ENCODE peak calls at places on chromosome 22, in eight cellular contexts. One of them, this sample, is unnamed.
A peak's percentile ranks its signal among the peaks of the same experiment; 100 is the strongest.

GRCh38 chr22:45742866-45743450 is 71.3 kb downstream of the ATXN10 start:
- DNase-seq in NB4: peak; percentile 90
- DNase-seq in AG09309: peak; percentile 33
- DNase-seq in GM23248: peak; percentile 63
- DNase-seq in fibroblast of mammary gland: peak; percentile 77
- DNase-seq in AG10803: peak; percentile 76
- DNase-seq in coronary artery: no peak
- DNase-seq in astrocyte of the spinal cord: peak; percentile 50
- DNase-seq in this sample: peak; percentile 22

GRCh38 chr22:48923165-48923875 is 904.4 kb downstream of the BRD1 start:
- DNase-seq in NB4: no peak
- DNase-seq in AG09309: no peak
- DNase-seq in GM23248: no peak
- DNase-seq in fibroblast of mammary gland: no peak
- DNase-seq in AG10803: no peak
- DNase-seq in coronary artery: no peak
- DNase-seq in astrocyte of the spinal cord: no peak
- DNase-seq in this sample: no peak

GRCh38 chr22:46979506-46979905 is 217.1 kb downstream of the TBC1D22A start:
- DNase-seq in NB4: no peak
- DNase-seq in AG09309: no peak
- DNase-seq in GM23248: no peak
- DNase-seq in fibroblast of mammary gland: no peak
- DNase-seq in AG10803: no peak
- DNase-seq in coronary artery: no peak
- DNase-seq in astrocyte of the spinal cord: no peak
- DNase-seq in this sample: no peak

GRCh38 chr22:48870436-48870835 is 957.2 kb downstream of the BRD1 start:
- DNase-seq in NB4: no peak
- DNase-seq in AG09309: no peak
- DNase-seq in GM23248: no peak
- DNase-seq in fibroblast of mammary gland: no peak
- DNase-seq in AG10803: no peak
- DNase-seq in coronary artery: no peak
- DNase-seq in astrocyte of the spinal cord: no peak
- DNase-seq in this sample: no peak

GRCh38 chr22:38935023-38935422 is 22.4 kb upstream of the APOBEC3A start:
- DNase-seq in NB4: no peak
- DNase-seq in AG09309: no peak
- DNase-seq in GM23248: no peak
- DNase-seq in fibroblast of mammary gland: no peak
- DNase-seq in AG10803: no peak
- DNase-seq in coronary artery: no peak
- DNase-seq in astrocyte of the spinal cord: no peak
- DNase-seq in this sample: no peak

GRCh38 chr22:42878561-42879305 is 21.7 kb upstream of the ARFGAP3 start:
- DNase-seq in NB4: no peak
- DNase-seq in AG09309: no peak
- DNase-seq in GM23248: no peak
- DNase-seq in fibroblast of mammary gland: no peak
- DNase-seq in AG10803: no peak
- DNase-seq in coronary artery: no peak
- DNase-seq in astrocyte of the spinal cord: no peak
- DNase-seq in this sample: no peak

GRCh38 chr22:28015056-28015445 is 96.0 kb upstream of the PITPNB start:
- DNase-seq in NB4: no peak
- DNase-seq in AG09309: no peak
- DNase-seq in GM23248: no peak
- DNase-seq in fibroblast of mammary gland: no peak
- DNase-seq in AG10803: no peak
- DNase-seq in coronary artery: no peak
- DNase-seq in astrocyte of the spinal cord: no peak
- DNase-seq in this sample: no peak

GRCh38 chr22:47071812-47072641 is 309.6 kb downstream of the TBC1D22A start:
- DNase-seq in NB4: no peak
- DNase-seq in AG09309: no peak
- DNase-seq in GM23248: no peak
- DNase-seq in fibroblast of mammary gland: no peak
- DNase-seq in AG10803: no peak
- DNase-seq in coronary artery: no peak
- DNase-seq in astrocyte of the spinal cord: no peak
- DNase-seq in this sample: no peak

GRCh38 chr22:45127866-45128265 is 35.9 kb upstream of the NUP50 start:
- DNase-seq in NB4: no peak
- DNase-seq in AG09309: no peak
- DNase-seq in GM23248: peak; percentile 80
- DNase-seq in fibroblast of mammary gland: peak; percentile 41
- DNase-seq in AG10803: peak; percentile 72
- DNase-seq in coronary artery: no peak
- DNase-seq in astrocyte of the spinal cord: peak; percentile 48
- DNase-seq in this sample: no peak

GRCh38 chr22:42316988-42317387 is 46.5 kb upstream of the TCF20 start:
- DNase-seq in NB4: peak; percentile 41
- DNase-seq in AG09309: peak; percentile 4
- DNase-seq in GM23248: peak; percentile 80
- DNase-seq in fibroblast of mammary gland: peak; percentile 32
- DNase-seq in AG10803: peak; percentile 44
- DNase-seq in coronary artery: no peak
- DNase-seq in astrocyte of the spinal cord: peak; percentile 46
- DNase-seq in this sample: peak; percentile 59

GRCh38 chr22:49887074-49887471 is 31.2 kb downstream of the ALG12 start:
- DNase-seq in NB4: no peak
- DNase-seq in AG09309: no peak
- DNase-seq in GM23248: no peak
- DNase-seq in fibroblast of mammary gland: no peak
- DNase-seq in AG10803: no peak
- DNase-seq in coronary artery: no peak
- DNase-seq in astrocyte of the spinal cord: no peak
- DNase-seq in this sample: no peak

GRCh38 chr22:49179175-49179574 is 648.5 kb downstream of the BRD1 start:
- DNase-seq in NB4: no peak
- DNase-seq in AG09309: no peak
- DNase-seq in GM23248: no peak
- DNase-seq in fibroblast of mammary gland: no peak
- DNase-seq in AG10803: no peak
- DNase-seq in coronary artery: no peak
- DNase-seq in astrocyte of the spinal cord: no peak
- DNase-seq in this sample: no peak

GRCh38 chr22:45263790-45264269 is 20.9 kb upstream of the UPK3A start:
- DNase-seq in NB4: peak; percentile 86
- DNase-seq in AG09309: peak; percentile 61
- DNase-seq in GM23248: peak; percentile 94
- DNase-seq in fibroblast of mammary gland: peak; percentile 78
- DNase-seq in AG10803: peak; percentile 87
- DNase-seq in coronary artery: no peak
- DNase-seq in astrocyte of the spinal cord: peak; percentile 64
- DNase-seq in this sample: no peak

DNA sequence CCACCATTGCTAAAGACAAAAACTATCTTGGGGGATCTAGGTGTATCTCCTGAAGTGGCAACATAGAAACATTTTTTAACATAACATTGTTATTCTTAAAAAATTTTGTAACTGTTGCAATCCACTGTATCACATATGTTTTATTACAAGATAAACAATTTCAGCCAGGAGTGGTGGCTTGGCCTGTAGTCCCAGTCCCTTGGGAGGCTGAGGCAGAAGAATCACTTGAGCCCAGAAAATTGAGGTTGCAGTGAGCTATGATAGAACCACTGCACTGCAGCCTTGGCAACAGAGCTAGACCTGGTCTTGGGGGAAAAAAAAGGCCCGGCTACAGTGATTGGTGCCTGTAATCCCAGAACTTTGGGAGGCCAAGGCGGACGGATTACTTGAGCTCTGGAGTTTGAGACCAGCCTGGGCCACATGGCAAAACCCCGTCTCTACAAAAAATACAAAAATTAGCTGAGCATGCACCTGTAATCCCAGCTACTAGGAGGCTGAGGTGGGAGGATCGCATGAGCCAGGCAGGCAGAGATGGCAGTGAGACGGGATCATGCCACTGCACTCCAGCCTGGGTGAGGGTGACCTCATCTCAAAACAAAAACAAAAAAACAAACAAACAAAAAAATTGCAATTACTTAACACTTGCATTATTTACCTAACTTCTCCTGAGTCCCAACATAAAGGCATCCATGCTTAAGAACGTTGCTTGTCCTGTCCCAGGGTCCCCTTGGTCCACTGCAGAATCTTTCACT is 1.5 kb upstream of the DEPDC5 start:
- DNase-seq in NB4: peak; percentile 43
- DNase-seq in AG09309: no peak
- DNase-seq in GM23248: no peak
- DNase-seq in fibroblast of mammary gland: no peak
- DNase-seq in AG10803: no peak
- DNase-seq in coronary artery: no peak
- DNase-seq in astrocyte of the spinal cord: no peak
- DNase-seq in this sample: no peak
- H3K4me3 ChIP-seq in NB4: peak overlapping the region; percentile 56
- H3K4me3 ChIP-seq in AG09309: no peak overlapping the region
- H3K4me3 ChIP-seq in GM23248: no peak overlapping the region
- H3K4me3 ChIP-seq in fibroblast of mammary gland: no peak overlapping the region
- H3K4me3 ChIP-seq in AG10803: no peak overlapping the region
- H3K4me3 ChIP-seq in coronary artery: no peak overlapping the region
- H3K4me3 ChIP-seq in astrocyte of the spinal cord: no peak overlapping the region
- H3K4me3 ChIP-seq in this sample: no peak overlapping the region

GRCh38 chr22:22929381-22930221 is 42.0 kb downstream of the IGLL5 start:
- DNase-seq in NB4: peak; percentile 35
- DNase-seq in AG09309: no peak
- DNase-seq in GM23248: no peak
- DNase-seq in fibroblast of mammary gland: no peak
- DNase-seq in AG10803: no peak
- DNase-seq in coronary artery: no peak
- DNase-seq in astrocyte of the spinal cord: no peak
- DNase-seq in this sample: no peak
- H3K4me3 ChIP-seq in NB4: no peak overlapping the region
- H3K4me3 ChIP-seq in AG09309: no peak overlapping the region
- H3K4me3 ChIP-seq in GM23248: no peak overlapping the region
- H3K4me3 ChIP-seq in fibroblast of mammary gland: no peak overlapping the region
- H3K4me3 ChIP-seq in AG10803: no peak overlapping the region
- H3K4me3 ChIP-seq in coronary artery: no peak overlapping the region
- H3K4me3 ChIP-seq in astrocyte of the spinal cord: no peak overlapping the region
- H3K4me3 ChIP-seq in this sample: no peak overlapping the region

GRCh38 chr22:35844886-35845285 is 127.2 kb downstream of the APOL5 start:
- DNase-seq in NB4: no peak
- DNase-seq in AG09309: no peak
- DNase-seq in GM23248: no peak
- DNase-seq in fibroblast of mammary gland: no peak
- DNase-seq in AG10803: no peak
- DNase-seq in coronary artery: no peak
- DNase-seq in astrocyte of the spinal cord: no peak
- DNase-seq in this sample: no peak
- H3K4me3 ChIP-seq in NB4: no peak overlapping the region
- H3K4me3 ChIP-seq in AG09309: no peak overlapping the region
- H3K4me3 ChIP-seq in GM23248: no peak overlapping the region
- H3K4me3 ChIP-seq in fibroblast of mammary gland: no peak overlapping the region
- H3K4me3 ChIP-seq in AG10803: no peak overlapping the region
- H3K4me3 ChIP-seq in coronary artery: no peak overlapping the region
- H3K4me3 ChIP-seq in astrocyte of the spinal cord: no peak overlapping the region
- H3K4me3 ChIP-seq in this sample: no peak overlapping the region

GRCh38 chr22:29846290-29846689 is 8.2 kb upstream of the ASCC2 start:
- DNase-seq in NB4: no peak
- DNase-seq in AG09309: no peak
- DNase-seq in GM23248: no peak
- DNase-seq in fibroblast of mammary gland: no peak
- DNase-seq in AG10803: no peak
- DNase-seq in coronary artery: no peak
- DNase-seq in astrocyte of the spinal cord: no peak
- DNase-seq in this sample: no peak

GRCh38 chr22:29842740-29843139 is 4.7 kb upstream of the ASCC2 start:
- DNase-seq in NB4: no peak
- DNase-seq in AG09309: peak; percentile 58
- DNase-seq in GM23248: peak; percentile 96
- DNase-seq in fibroblast of mammary gland: peak; percentile 99
- DNase-seq in AG10803: peak; percentile 92
- DNase-seq in coronary artery: no peak
- DNase-seq in astrocyte of the spinal cord: peak; percentile 86
- DNase-seq in this sample: peak; percentile 33

GRCh38 chr22:29838599-29838956 is 504 bp upstream of the ASCC2 start:
- DNase-seq in NB4: no peak
- DNase-seq in AG09309: no peak
- DNase-seq in GM23248: no peak
- DNase-seq in fibroblast of mammary gland: no peak
- DNase-seq in AG10803: no peak
- DNase-seq in coronary artery: no peak
- DNase-seq in astrocyte of the spinal cord: no peak
- DNase-seq in this sample: no peak

GRCh38 chr22:29840498-29840897 is 2.4 kb upstream of the ASCC2 start:
- DNase-seq in NB4: peak; percentile 38
- DNase-seq in AG09309: no peak
- DNase-seq in GM23248: peak; percentile 66
- DNase-seq in fibroblast of mammary gland: no peak
- DNase-seq in AG10803: peak; percentile 39
- DNase-seq in coronary artery: no peak
- DNase-seq in astrocyte of the spinal cord: no peak
- DNase-seq in this sample: no peak

DNA sequence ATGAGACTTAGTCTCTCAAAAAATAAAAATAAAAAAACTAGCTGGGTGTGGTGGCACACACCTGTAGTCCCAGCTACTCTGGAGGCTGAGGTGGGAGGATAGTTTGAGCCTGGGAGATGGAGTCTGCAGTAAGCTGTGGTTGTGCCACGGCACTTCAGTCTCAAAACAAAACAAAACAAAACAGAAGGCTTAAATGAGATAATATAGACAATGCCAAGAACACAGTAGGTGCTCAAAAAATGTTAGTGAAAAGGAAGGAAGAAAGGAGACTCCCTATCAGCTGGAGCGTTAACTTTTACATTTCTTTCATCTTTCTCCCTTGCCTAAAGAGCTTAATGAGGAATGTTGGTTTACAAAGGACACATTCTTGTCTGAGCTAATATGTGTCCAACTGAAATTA is 4.1 kb upstream of the ASCC2 start:
- DNase-seq in NB4: no peak
- DNase-seq in AG09309: no peak
- DNase-seq in GM23248: no peak
- DNase-seq in fibroblast of mammary gland: no peak
- DNase-seq in AG10803: no peak
- DNase-seq in coronary artery: no peak
- DNase-seq in astrocyte of the spinal cord: no peak
- DNase-seq in this sample: no peak
- H3K4me3 ChIP-seq in NB4: no peak overlapping the region
- H3K4me3 ChIP-seq in AG09309: no peak overlapping the region
- H3K4me3 ChIP-seq in GM23248: no peak overlapping the region
- H3K4me3 ChIP-seq in fibroblast of mammary gland: no peak overlapping the region
- H3K4me3 ChIP-seq in AG10803: no peak overlapping the region
- H3K4me3 ChIP-seq in coronary artery: no peak overlapping the region
- H3K4me3 ChIP-seq in astrocyte of the spinal cord: no peak overlapping the region
- H3K4me3 ChIP-seq in this sample: no peak overlapping the region